ENCODE peak calls at places on chromosomes 3 and 15, in nine cellular contexts. Z is Right ventricle myocardium superior; R is sciatic nerve; F is GM19239; C is activated effector memory CD4-positive, alpha-beta T cell treated with Interleukin-2 at 50 U/mL for 16 hours; K is head of caudate nucleus; G is ovary; T is EL; W is brain pericyte. J is an unnamed sample.

GRCh38 chr3:195081242-195081963 is 189.6 kb downstream of the XXYLT1 start:
- DNase-seq in Z (peak), R (no peak), F (no peak), C (no peak), K (no peak), G (no peak), T (no peak), W (no peak), J (peak)

GRCh38 chr15:44662478-44663409 is 718 bp downstream of the SPG11 start:
- DNase-seq in Z (peak), R (peak), F (no peak), C (peak), K (peak), G (peak), T (peak), W (no peak), J (peak)

GRCh38 chr15:60914360-60914759 is 314.7 kb downstream of the RORA start:
- DNase-seq in Z (no peak), R (no peak), F (no peak), C (no peak), K (no peak), G (no peak), T (no peak), W (no peak), J (no peak)

GRCh38 chr3:170476291-170476690 is 57.6 kb downstream of the CLDN11 start:
- DNase-seq in Z (no peak), R (no peak), F (no peak), C (no peak), K (peak), G (no peak), T (peak), W (no peak), J (peak)

GRCh38 chr15:69643476-69643875 is 190.9 kb downstream of the RPLP1 start:
- DNase-seq in Z (no peak), R (no peak), F (no peak), C (no peak), K (no peak), G (no peak), T (no peak), W (no peak), J (no peak)

GRCh38 chr3:33202581-33203457 is 15.8 kb downstream of the SUSD5 start:
- DNase-seq in Z (no peak), R (no peak), F (no peak), C (no peak), K (no peak), G (no peak), T (no peak), W (no peak), J (no peak)

GRCh38 chr3:11140054-11140712 is 14.1 kb upstream of the HRH1 start:
- DNase-seq in Z (peak), R (peak), F (peak), C (no peak), K (no peak), G (no peak), T (no peak), W (no peak), J (peak)

GRCh38 chr3:27573780-27574437 is 89.7 kb upstream of the SLC4A7 start:
- DNase-seq in Z (no peak), R (no peak), F (no peak), C (no peak), K (no peak), G (no peak), T (peak), W (no peak), J (no peak)

GRCh38 chr3:50347187-50347813 is 1.8 kb upstream of the ZMYND10 start:
- DNase-seq in Z (peak), R (peak), F (no peak), C (peak), K (peak), G (peak), T (peak), W (no peak), J (peak)

GRCh38 chr15:100704281-100705055 is 102.1 kb downstream of the ASB7 start:
- DNase-seq in Z (no peak), R (no peak), F (no peak), C (no peak), K (no peak), G (no peak), T (peak), W (no peak), J (no peak)

GRCh38 chr15:88396382-88396781 is 70.8 kb downstream of the MRPL46 start:
- DNase-seq in Z (no peak), R (no peak), F (no peak), C (no peak), K (no peak), G (no peak), T (no peak), W (no peak), J (no peak)

GRCh38 chr15:88403461-88403860 is 63.7 kb downstream of the MRPL46 start:
- DNase-seq in Z (no peak), R (no peak), F (no peak), C (no peak), K (no peak), G (no peak), T (no peak), W (no peak), J (no peak)

GRCh38 chr15:78082106-78082742 is 4.7 kb upstream of the TBC1D2B start:
- DNase-seq in Z (no peak), R (peak), F (no peak), C (no peak), K (no peak), G (no peak), T (peak), W (no peak), J (no peak)

GRCh38 chr3:185069023-185069422 is 83.8 kb downstream of the C3orf70 start:
- DNase-seq in Z (no peak), R (no peak), F (no peak), C (no peak), K (no peak), G (no peak), T (no peak), W (no peak), J (peak)

GRCh38 chr3:131218196-131218595 is 163.4 kb upstream of the NUDT16 start:
- DNase-seq in Z (no peak), R (no peak), F (no peak), C (no peak), K (no peak), G (no peak), T (peak), W (no peak), J (no peak)

GRCh38 chr3:156615592-156616173 is 58.7 kb upstream of the TIPARP start:
- DNase-seq in Z (peak), R (no peak), F (no peak), C (no peak), K (peak), G (no peak), T (peak), W (no peak), J (peak)

GRCh38 chr15:78225783-78226541 is 8.4 kb downstream of the ACSBG1 start:
- DNase-seq in Z (no peak), R (no peak), F (peak), C (no peak), K (no peak), G (no peak), T (no peak), W (no peak), J (no peak)

GRCh38 chr3:127805026-127805753 is 17.1 kb downstream of the MGLL start:
- DNase-seq in Z (no peak), R (no peak), F (no peak), C (no peak), K (no peak), G (no peak), T (no peak), W (no peak), J (no peak)

GRCh38 chr15:68229386-68230156 is at the start of gene CLN6:
- DNase-seq in Z (peak), R (peak), F (peak), C (peak), K (peak), G (peak), T (peak), W (peak), J (peak)

GRCh38 chr15:98382139-98382538 is 266.2 kb upstream of the IGF1R start:
- DNase-seq in Z (no peak), R (no peak), F (no peak), C (no peak), K (no peak), G (no peak), T (no peak), W (no peak), J (no peak)

GRCh38 chr15:36831915-36832310 is 252.5 kb downstream of the CDIN1 start:
- DNase-seq in Z (no peak), R (no peak), F (no peak), C (no peak), K (no peak), G (no peak), T (no peak), W (no peak), J (peak)